ENCODE peak calls at places on chromosomes 4 and X, in ten cellular contexts. I is adrenal gland, C is pancreas, J is GM12878, A is cardiac muscle cell, N is GM23248, O is brain microvascular endothelial cell, U is AG04450, E is right lobe of liver, S is BE2C. X is an unnamed sample.
A peak's percentile ranks its signal among the peaks of the same experiment; 100 is the strongest.

GRCh38 chrX:16832301-16832700 is 37.9 kb downstream of the RBBP7 start:
- DNase-seq in I (no peak), C (no peak), J (no peak), A (no peak), N (no peak), O (no peak), U (no peak), E (no peak), S (no peak), X (no peak)

GRCh38 chr4:498328-498919 is 532 bp downstream of the ZNF721 start:
- DNase-seq in I (no peak), C (no peak), J (no peak), A (no peak), N (peak; percentile 22), O (no peak), U (no peak), E (no peak), S (no peak), X (no peak)

GRCh38 chr4:59314637-59315036 is 1885.5 kb upstream of the ADGRL3 start:
- DNase-seq in I (no peak), C (no peak), J (no peak), A (no peak), N (no peak), O (no peak), U (no peak), E (no peak), S (no peak), X (no peak)

GRCh38 chr4:185235480-185236154 is 26.2 kb downstream of the SNX25 start:
- DNase-seq in I (no peak), C (no peak), J (no peak), A (peak; percentile 54), N (no peak), O (peak; percentile 51), U (no peak), E (no peak), S (peak; percentile 22), X (no peak)

GRCh38 chr4:26812049-26812729 is 48.5 kb upstream of the STIM2 start:
- DNase-seq in I (peak; percentile 21), C (no peak), J (no peak), A (no peak), N (peak; percentile 32), O (no peak), U (no peak), E (no peak), S (no peak), X (no peak)

GRCh38 chr4:65482410-65482809 is 187.9 kb downstream of the EPHA5 start:
- DNase-seq in I (no peak), C (no peak), J (no peak), A (peak; percentile 32), N (peak; percentile 1), O (peak; percentile 66), U (no peak), E (no peak), S (no peak), X (no peak)

GRCh38 chrX:72016881-72017783 is 106.5 kb downstream of the NHSL2 start:
- DNase-seq in I (no peak), C (no peak), J (no peak), A (no peak), N (no peak), O (no peak), U (no peak), E (no peak), S (no peak), X (no peak)

GRCh38 chr4:187232201-187232600 is 508.5 kb upstream of the FAT1 start:
- DNase-seq in I (no peak), C (no peak), J (no peak), A (no peak), N (no peak), O (no peak), U (no peak), E (no peak), S (no peak), X (no peak)

GRCh38 chrX:133921764-133922389 is 63.5 kb downstream of the GPC3 start:
- DNase-seq in I (peak; percentile 39), C (peak; percentile 54), J (no peak), A (peak; percentile 45), N (peak; percentile 26), O (peak; percentile 17), U (no peak), E (peak; percentile 67), S (peak; percentile 71), X (no peak)

GRCh38 chr4:22190855-22191254 is 242.3 kb upstream of the KCNIP4 start:
- DNase-seq in I (no peak), C (no peak), J (no peak), A (peak; percentile 84), N (peak; percentile 83), O (peak; percentile 90), U (peak; percentile 37), E (no peak), S (no peak), X (no peak)

GRCh38 chrX:96650023-96650422 is 34.6 kb upstream of the DIAPH2 start:
- DNase-seq in I (no peak), C (no peak), J (no peak), A (no peak), N (no peak), O (no peak), U (no peak), E (no peak), S (no peak), X (no peak)

GRCh38 chr4:82223715-82224114 is 150.1 kb downstream of the HNRNPD start:
- DNase-seq in I (peak; percentile 36), C (peak; percentile 37), J (no peak), A (peak; percentile 30), N (no peak), O (no peak), U (no peak), E (no peak), S (no peak), X (peak; percentile 63)

GRCh38 chr4:20017035-20017434 is 234.7 kb upstream of the SLIT2 start:
- DNase-seq in I (no peak), C (no peak), J (no peak), A (peak; percentile 89), N (peak; percentile 86), O (peak; percentile 51), U (peak; percentile 38), E (no peak), S (no peak), X (no peak)

GRCh38 chr4:36320130-36320902 is 38.9 kb downstream of the DTHD1 start:
- DNase-seq in I (no peak), C (no peak), J (peak; percentile 54), A (no peak), N (no peak), O (no peak), U (no peak), E (no peak), S (no peak), X (no peak)

GRCh38 chr4:175035907-175036306 is 117.7 kb downstream of the ADAM29 start:
- DNase-seq in I (no peak), C (no peak), J (peak; percentile 5), A (no peak), N (no peak), O (peak; percentile 85), U (peak; percentile 1), E (no peak), S (no peak), X (no peak)

DNA sequence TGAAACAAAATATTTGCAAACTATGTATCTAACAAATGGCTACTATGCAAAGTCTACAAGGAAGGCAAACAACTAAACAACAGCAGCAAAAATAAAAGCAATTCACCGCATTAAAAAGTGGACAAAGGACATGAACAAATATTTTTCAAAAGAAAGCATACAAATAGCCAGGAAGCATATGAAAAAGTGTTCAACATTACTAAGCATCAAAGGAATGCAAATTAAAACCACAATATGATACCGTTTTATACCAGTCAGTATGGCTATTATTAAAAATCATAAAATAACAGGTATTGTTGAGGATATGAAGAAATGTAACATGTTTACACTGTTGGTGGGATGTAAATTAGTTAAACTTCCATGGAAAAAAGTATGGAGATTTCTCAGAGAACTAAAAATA is 1106.7 kb downstream of the PDHA2 start:
- DNase-seq in I (no peak), C (no peak), J (no peak), A (no peak), N (no peak), O (no peak), U (no peak), E (no peak), S (no peak), X (no peak)
- H3K27me3 ChIP-seq in I (no peaks in the 10 kb centered on the region), C (no peaks in the 10 kb centered on the region), J (no peaks in the 10 kb centered on the region), A (no peaks in the 10 kb centered on the region), N (no peaks in the 10 kb centered on the region), O (no peaks in the 10 kb centered on the region), U (no peaks in the 10 kb centered on the region), E (no peaks in the 10 kb centered on the region), S (no peaks in the 10 kb centered on the region), X (no peaks in the 10 kb centered on the region)

GRCh38 chrX:10156199-10157031 is at the start of gene CLCN4:
- DNase-seq in I (peak; percentile 83), C (peak; percentile 67), J (no peak), A (peak; percentile 74), N (peak; percentile 61), O (peak; percentile 11), U (no peak), E (peak; percentile 74), S (peak; percentile 49), X (peak; percentile 57)

GRCh38 chrX:10155137-10155536 is 1.6 kb upstream of the CLCN4 start:
- DNase-seq in I (no peak), C (no peak), J (no peak), A (no peak), N (no peak), O (no peak), U (no peak), E (no peak), S (no peak), X (no peak)

GRCh38 chrX:10158279-10158939 is 1.6 kb downstream of the CLCN4 start:
- DNase-seq in I (no peak), C (no peak), J (no peak), A (no peak), N (peak; percentile 48), O (no peak), U (no peak), E (peak; percentile 52), S (peak; percentile 50), X (no peak)

GRCh38 chrX:10157545-10157944 is 770 bp downstream of the CLCN4 start:
- DNase-seq in I (no peak), C (no peak), J (no peak), A (peak; percentile 63), N (peak; percentile 38), O (no peak), U (no peak), E (no peak), S (no peak), X (no peak)

GRCh38 chrX:10157032-10157341 is 212 bp downstream of the CLCN4 start:
- DNase-seq in I (no peak), C (no peak), J (no peak), A (no peak), N (no peak), O (no peak), U (no peak), E (no peak), S (no peak), X (no peak)
- H3K4me3 ChIP-seq in I (peak overlapping the region; percentile 15), C (no peak overlapping the region), J (peak overlapping the region; percentile 41), A (peak overlapping the region; percentile 36), N (peak overlapping the region; percentile 57), O (peak overlapping the region; percentile 41), U (peak overlapping the region; percentile 7), E (peak overlapping the region; percentile 24), S (peak overlapping the region; percentile 50), X (peak overlapping the region; percentile 42)

GRCh38 chrX:137423241-137423640 is 142.7 kb upstream of the ZIC3 start:
- DNase-seq in I (no peak), C (no peak), J (no peak), A (no peak), N (no peak), O (no peak), U (no peak), E (no peak), S (no peak), X (no peak)
- H3K27me3 ChIP-seq in I (peaks cover 67% of the 10 kb centered on the region), C (no peaks in the 10 kb centered on the region), J (no peaks in the 10 kb centered on the region), A (peaks cover 48% of the 10 kb centered on the region), N (peaks cover 4% of the 10 kb centered on the region), O (peaks cover 4% of the 10 kb centered on the region), U (peaks cover 11% of the 10 kb centered on the region), E (peaks cover 13% of the 10 kb centered on the region), S (peaks cover 23% of the 10 kb centered on the region), X (no peaks in the 10 kb centered on the region)

GRCh38 chr4:17721496-17722360 is 59.7 kb downstream of the FAM184B start:
- DNase-seq in I (no peak), C (no peak), J (no peak), A (peak; percentile 60), N (peak; percentile 86), O (peak; percentile 23), U (no peak), E (no peak), S (no peak), X (no peak)
- H3K4me3 ChIP-seq in I (no peak overlapping the region), C (no peak overlapping the region), J (no peak overlapping the region), A (no peak overlapping the region), N (peak overlapping the region; percentile 17), O (no peak overlapping the region), U (no peak overlapping the region), E (no peak overlapping the region), S (no peak overlapping the region), X (no peak overlapping the region)